ENCODE peak calls at places on chromosomes 6 and 20, in nine cellular contexts. One of them, this sample, is unnamed.

GRCh38 chr6:141212296-141212695 is 920.4 kb upstream of the GJE1 start:
- DNase-seq in A549: peak
- DNase-seq in lung: no peak
- DNase-seq in skeletal muscle cell: no peak
- DNase-seq in Peyer's patch: no peak
- DNase-seq in fibroblast of pulmonary artery: no peak
- DNase-seq in thoracic aorta: no peak
- DNase-seq in cardiac muscle cell: no peak
- DNase-seq in GM12864: no peak
- DNase-seq in this sample: no peak

GRCh38 chr20:32968833-32969241 is 35.4 kb downstream of the SUN5 start:
- DNase-seq in lung: no peak
- DNase-seq in fibroblast of pulmonary artery: no peak
- DNase-seq in skeletal muscle cell: no peak
- DNase-seq in Peyer's patch: no peak
- DNase-seq in thoracic aorta: no peak
- DNase-seq in A549: no peak
- DNase-seq in cardiac muscle cell: peak
- DNase-seq in GM12864: no peak
- DNase-seq in this sample: no peak

GRCh38 chr6:157148391-157149323 is 174.7 kb downstream of the TMEM242 start:
- DNase-seq in fibroblast of pulmonary artery: peak
- DNase-seq in GM12864: no peak
- DNase-seq in A549: peak
- DNase-seq in lung: no peak
- DNase-seq in skeletal muscle cell: peak
- DNase-seq in thoracic aorta: peak
- DNase-seq in cardiac muscle cell: peak
- DNase-seq in Peyer's patch: no peak
- DNase-seq in this sample: peak

GRCh38 chr6:19865178-19865577 is 28.0 kb downstream of the ID4 start:
- DNase-seq in cardiac muscle cell: no peak
- DNase-seq in Peyer's patch: no peak
- DNase-seq in A549: no peak
- DNase-seq in skeletal muscle cell: no peak
- DNase-seq in fibroblast of pulmonary artery: no peak
- DNase-seq in lung: no peak
- DNase-seq in GM12864: no peak
- DNase-seq in thoracic aorta: no peak
- DNase-seq in this sample: no peak

GRCh38 chr6:31829633-31830492 is 2.3 kb downstream of the HSPA1B start:
- DNase-seq in fibroblast of pulmonary artery: peak
- DNase-seq in lung: no peak
- DNase-seq in Peyer's patch: no peak
- DNase-seq in GM12864: no peak
- DNase-seq in skeletal muscle cell: no peak
- DNase-seq in thoracic aorta: no peak
- DNase-seq in A549: peak
- DNase-seq in cardiac muscle cell: peak
- DNase-seq in this sample: no peak

GRCh38 chr6:161344640-161345039 is 70.8 kb upstream of the AGPAT4 start:
- DNase-seq in fibroblast of pulmonary artery: no peak
- DNase-seq in thoracic aorta: no peak
- DNase-seq in GM12864: no peak
- DNase-seq in skeletal muscle cell: no peak
- DNase-seq in cardiac muscle cell: no peak
- DNase-seq in lung: no peak
- DNase-seq in Peyer's patch: no peak
- DNase-seq in A549: no peak
- DNase-seq in this sample: no peak

GRCh38 chr6:124888581-124889371 is 73.5 kb upstream of the RNF217 start:
- DNase-seq in Peyer's patch: no peak
- DNase-seq in cardiac muscle cell: no peak
- DNase-seq in fibroblast of pulmonary artery: peak
- DNase-seq in skeletal muscle cell: no peak
- DNase-seq in A549: peak
- DNase-seq in GM12864: no peak
- DNase-seq in thoracic aorta: no peak
- DNase-seq in lung: no peak
- DNase-seq in this sample: no peak

GRCh38 chr6:53833147-53833546 is 38.3 kb downstream of the LRRC1 start:
- DNase-seq in thoracic aorta: no peak
- DNase-seq in GM12864: no peak
- DNase-seq in lung: no peak
- DNase-seq in cardiac muscle cell: no peak
- DNase-seq in A549: no peak
- DNase-seq in skeletal muscle cell: no peak
- DNase-seq in Peyer's patch: no peak
- DNase-seq in fibroblast of pulmonary artery: no peak
- DNase-seq in this sample: no peak

GRCh38 chr20:32971703-32972161 is 32.5 kb downstream of the SUN5 start:
- DNase-seq in Peyer's patch: no peak
- DNase-seq in fibroblast of pulmonary artery: no peak
- DNase-seq in lung: no peak
- DNase-seq in A549: no peak
- DNase-seq in skeletal muscle cell: no peak
- DNase-seq in thoracic aorta: no peak
- DNase-seq in cardiac muscle cell: no peak
- DNase-seq in GM12864: no peak
- DNase-seq in this sample: no peak

GRCh38 chr6:19569563-19569962 is 267.6 kb upstream of the ID4 start:
- DNase-seq in skeletal muscle cell: no peak
- DNase-seq in thoracic aorta: no peak
- DNase-seq in A549: no peak
- DNase-seq in lung: no peak
- DNase-seq in fibroblast of pulmonary artery: no peak
- DNase-seq in GM12864: no peak
- DNase-seq in Peyer's patch: no peak
- DNase-seq in cardiac muscle cell: no peak
- DNase-seq in this sample: no peak

GRCh38 chr6:34022873-34023255 is 123.0 kb downstream of the GRM4 start:
- DNase-seq in lung: no peak
- DNase-seq in thoracic aorta: no peak
- DNase-seq in fibroblast of pulmonary artery: no peak
- DNase-seq in GM12864: no peak
- DNase-seq in cardiac muscle cell: no peak
- DNase-seq in Peyer's patch: no peak
- DNase-seq in skeletal muscle cell: no peak
- DNase-seq in A549: no peak
- DNase-seq in this sample: no peak

DNA sequence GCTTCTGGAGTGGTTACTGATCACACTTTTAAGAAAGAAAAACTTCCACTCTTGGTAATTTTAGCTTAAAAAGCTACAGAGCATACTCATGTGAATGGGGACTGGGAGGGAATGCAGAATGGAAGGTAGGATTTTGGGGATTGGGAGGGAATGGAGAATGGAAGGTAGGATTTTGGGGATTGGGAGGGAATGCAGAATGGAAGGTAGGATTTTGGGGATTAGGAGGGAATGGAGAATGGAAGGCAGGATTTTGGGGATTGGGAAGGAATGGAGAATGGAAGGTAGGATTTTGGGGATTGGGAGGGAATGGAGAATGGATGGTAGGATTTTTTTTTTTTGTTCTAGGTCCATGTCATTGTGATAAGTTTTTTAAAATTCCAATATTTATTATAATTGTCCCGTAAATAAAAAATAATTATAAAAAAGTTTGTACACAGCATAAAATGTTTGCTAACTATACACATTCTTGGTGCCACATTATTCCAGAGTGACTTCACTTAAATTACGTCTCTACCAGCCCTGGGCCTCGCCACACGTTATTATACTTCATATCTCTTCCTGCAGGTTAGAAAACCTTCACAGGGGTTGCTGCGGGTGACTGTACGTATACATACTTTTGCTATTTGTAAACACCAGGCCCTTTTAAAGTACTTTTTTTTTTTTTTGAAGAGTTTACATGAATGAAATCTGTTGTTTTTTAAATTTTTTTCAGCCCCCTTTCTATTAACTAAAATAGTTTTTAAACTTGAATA is 127.3 kb downstream of the TIAM2 start:
- DNase-seq in GM12864: no peak
- DNase-seq in lung: no peak
- DNase-seq in cardiac muscle cell: no peak
- DNase-seq in A549: no peak
- DNase-seq in Peyer's patch: no peak
- DNase-seq in fibroblast of pulmonary artery: no peak
- DNase-seq in thoracic aorta: no peak
- DNase-seq in skeletal muscle cell: no peak
- DNase-seq in this sample: no peak
- H3K4me3 ChIP-seq in GM12864: no peak
- H3K4me3 ChIP-seq in lung: no peak
- H3K4me3 ChIP-seq in cardiac muscle cell: no peak
- H3K4me3 ChIP-seq in A549: no peak
- H3K4me3 ChIP-seq in Peyer's patch: no peak
- H3K4me3 ChIP-seq in fibroblast of pulmonary artery: no peak
- H3K4me3 ChIP-seq in thoracic aorta: peak
- H3K4me3 ChIP-seq in skeletal muscle cell: no peak
- H3K4me3 ChIP-seq in this sample: no peak

GRCh38 chr6:110815260-110816109 is at the start of gene CDK19:
- DNase-seq in fibroblast of pulmonary artery: peak
- DNase-seq in cardiac muscle cell: peak
- DNase-seq in A549: peak
- DNase-seq in skeletal muscle cell: peak
- DNase-seq in Peyer's patch: peak
- DNase-seq in lung: peak
- DNase-seq in thoracic aorta: peak
- DNase-seq in GM12864: peak
- DNase-seq in this sample: peak

GRCh38 chr6:110812719-110813118 is 2.5 kb downstream of the CDK19 start:
- DNase-seq in lung: no peak
- DNase-seq in GM12864: no peak
- DNase-seq in fibroblast of pulmonary artery: no peak
- DNase-seq in thoracic aorta: no peak
- DNase-seq in A549: no peak
- DNase-seq in Peyer's patch: no peak
- DNase-seq in skeletal muscle cell: no peak
- DNase-seq in cardiac muscle cell: no peak
- DNase-seq in this sample: no peak

GRCh38 chr6:110813813-110814487 is 1.3 kb downstream of the CDK19 start:
- DNase-seq in GM12864: no peak
- DNase-seq in skeletal muscle cell: no peak
- DNase-seq in lung: no peak
- DNase-seq in thoracic aorta: no peak
- DNase-seq in cardiac muscle cell: no peak
- DNase-seq in fibroblast of pulmonary artery: no peak
- DNase-seq in A549: no peak
- DNase-seq in Peyer's patch: no peak
- DNase-seq in this sample: no peak

GRCh38 chr6:110814488-110815259 is 595 bp downstream of the CDK19 start:
- DNase-seq in thoracic aorta: no peak
- DNase-seq in A549: peak
- DNase-seq in lung: peak
- DNase-seq in cardiac muscle cell: peak
- DNase-seq in GM12864: no peak
- DNase-seq in Peyer's patch: peak
- DNase-seq in skeletal muscle cell: peak
- DNase-seq in fibroblast of pulmonary artery: peak
- DNase-seq in this sample: peak

GRCh38 chr6:110813338-110813737 is 1.9 kb downstream of the CDK19 start:
- DNase-seq in Peyer's patch: no peak
- DNase-seq in fibroblast of pulmonary artery: no peak
- DNase-seq in GM12864: no peak
- DNase-seq in thoracic aorta: no peak
- DNase-seq in lung: no peak
- DNase-seq in A549: no peak
- DNase-seq in skeletal muscle cell: no peak
- DNase-seq in cardiac muscle cell: no peak
- DNase-seq in this sample: no peak
- H3K4me3 ChIP-seq in Peyer's patch: peak
- H3K4me3 ChIP-seq in fibroblast of pulmonary artery: no peak
- H3K4me3 ChIP-seq in GM12864: peak
- H3K4me3 ChIP-seq in thoracic aorta: peak
- H3K4me3 ChIP-seq in lung: no peak
- H3K4me3 ChIP-seq in A549: peak
- H3K4me3 ChIP-seq in skeletal muscle cell: no peak
- H3K4me3 ChIP-seq in cardiac muscle cell: peak
- H3K4me3 ChIP-seq in this sample: peak

DNA sequence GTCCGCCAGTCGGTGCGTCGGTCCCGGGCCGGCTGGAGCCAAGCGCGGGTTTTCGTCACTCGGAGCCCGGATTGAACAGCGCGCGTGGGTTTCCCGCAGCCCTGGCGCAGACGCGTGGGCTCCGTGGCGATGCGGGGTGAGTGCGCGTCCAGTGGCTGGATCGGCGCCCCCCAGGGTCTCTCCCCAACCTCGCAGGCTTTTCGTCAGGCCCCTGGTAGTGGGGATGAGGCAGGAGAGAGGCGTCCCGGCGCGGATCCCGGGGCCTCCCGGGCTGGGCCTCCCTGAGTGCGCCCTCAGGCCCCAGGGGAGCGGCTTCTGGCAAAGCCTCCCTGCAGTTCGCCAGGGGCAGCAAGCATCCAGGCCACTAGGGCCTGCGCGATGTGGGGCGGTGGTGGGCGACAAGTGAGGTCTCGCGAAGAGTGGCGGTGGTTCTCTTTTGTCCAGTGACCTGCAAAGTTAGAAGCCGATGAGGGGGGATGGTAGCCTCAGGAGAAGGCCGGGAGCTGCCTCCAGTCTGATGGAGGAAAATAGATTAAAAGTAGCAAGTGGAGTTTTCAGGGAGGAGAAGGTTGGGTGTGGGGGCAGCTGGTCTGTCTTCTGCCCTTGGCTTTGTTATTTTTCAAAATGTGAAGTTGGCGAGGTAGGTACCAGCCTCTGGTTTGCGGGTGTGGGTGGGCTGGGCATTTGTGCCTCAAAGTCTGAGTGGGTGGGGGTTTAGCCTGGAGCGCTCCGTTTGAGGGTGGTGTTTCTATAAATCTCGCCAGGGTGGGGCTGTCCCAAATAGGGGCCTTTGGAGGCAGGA is 1.6 kb downstream of the TOX2 start:
- DNase-seq in GM12864: no peak
- DNase-seq in fibroblast of pulmonary artery: peak
- DNase-seq in thoracic aorta: no peak
- DNase-seq in A549: no peak
- DNase-seq in Peyer's patch: peak
- DNase-seq in lung: no peak
- DNase-seq in skeletal muscle cell: no peak
- DNase-seq in cardiac muscle cell: peak
- DNase-seq in this sample: no peak
- H3K4me3 ChIP-seq in GM12864: peak
- H3K4me3 ChIP-seq in fibroblast of pulmonary artery: peak
- H3K4me3 ChIP-seq in thoracic aorta: peak
- H3K4me3 ChIP-seq in A549: no peak
- H3K4me3 ChIP-seq in Peyer's patch: peak
- H3K4me3 ChIP-seq in lung: peak
- H3K4me3 ChIP-seq in skeletal muscle cell: peak
- H3K4me3 ChIP-seq in cardiac muscle cell: peak
- H3K4me3 ChIP-seq in this sample: peak

GRCh38 chr20:52103911-52104545 is 87.6 kb downstream of the ZFP64 start:
- DNase-seq in thoracic aorta: no peak
- DNase-seq in skeletal muscle cell: no peak
- DNase-seq in GM12864: no peak
- DNase-seq in A549: no peak
- DNase-seq in cardiac muscle cell: peak
- DNase-seq in lung: no peak
- DNase-seq in Peyer's patch: no peak
- DNase-seq in fibroblast of pulmonary artery: peak
- DNase-seq in this sample: peak
- H3K4me3 ChIP-seq in thoracic aorta: peak
- H3K4me3 ChIP-seq in skeletal muscle cell: peak
- H3K4me3 ChIP-seq in GM12864: no peak
- H3K4me3 ChIP-seq in A549: peak
- H3K4me3 ChIP-seq in cardiac muscle cell: peak
- H3K4me3 ChIP-seq in lung: no peak
- H3K4me3 ChIP-seq in Peyer's patch: peak
- H3K4me3 ChIP-seq in fibroblast of pulmonary artery: peak
- H3K4me3 ChIP-seq in this sample: peak

GRCh38 chr6:108574457-108575149 is 13.9 kb downstream of the FOXO3 start:
- DNase-seq in lung: no peak
- DNase-seq in A549: no peak
- DNase-seq in Peyer's patch: no peak
- DNase-seq in GM12864: no peak
- DNase-seq in fibroblast of pulmonary artery: no peak
- DNase-seq in thoracic aorta: no peak
- DNase-seq in cardiac muscle cell: no peak
- DNase-seq in skeletal muscle cell: no peak
- DNase-seq in this sample: no peak
- H3K4me3 ChIP-seq in lung: no peak
- H3K4me3 ChIP-seq in A549: no peak
- H3K4me3 ChIP-seq in Peyer's patch: no peak
- H3K4me3 ChIP-seq in GM12864: no peak
- H3K4me3 ChIP-seq in fibroblast of pulmonary artery: no peak
- H3K4me3 ChIP-seq in thoracic aorta: peak
- H3K4me3 ChIP-seq in cardiac muscle cell: no peak
- H3K4me3 ChIP-seq in skeletal muscle cell: no peak
- H3K4me3 ChIP-seq in this sample: no peak